ENCODE peak calls at places on chromosome 2, in ten cellular contexts. P is stimulated activated CD4-positive, alpha-beta T cell treated with anti-CD3 and anti-CD28 coated beads, Interleukin-15, amount 100 ng/mL, for 1 hour; O is naive B cell; X is left ventricle myocardium superior; M is NCI-H510A; J is GDM1; T is T-cell; R is naive thymus-derived CD8-positive, alpha-beta T cell; I is endothelial cell; S is germinal center. K is an unnamed sample.

GRCh38 chr2:147294825-147295392 is 549.9 kb upstream of the ACVR2A start:
- DNase-seq in P (no peak), O (no peak), X (no peak), M (no peak), J (no peak), T (no peak), R (no peak), I (no peak), S (no peak), K (no peak)

GRCh38 chr2:14182227-14182946 is 450.1 kb upstream of the LRATD1 start:
- DNase-seq in P (no peak), O (no peak), X (no peak), M (no peak), J (no peak), T (no peak), R (no peak), I (no peak), S (no peak), K (no peak)

GRCh38 chr2:144580521-144581153 is 60.7 kb upstream of the ZEB2 start:
- DNase-seq in P (no peak), O (no peak), X (no peak), M (no peak), J (peak; percentile 52), T (no peak), R (no peak), I (no peak), S (peak; percentile 8), K (peak; percentile 84)

GRCh38 chr2:45816273-45816672 is 164.8 kb downstream of the PRKCE start:
- DNase-seq in P (no peak), O (no peak), X (no peak), M (no peak), J (no peak), T (no peak), R (no peak), I (no peak), S (no peak), K (no peak)

GRCh38 chr2:66691199-66691975 is 256.5 kb downstream of the MEIS1 start:
- DNase-seq in P (no peak), O (no peak), X (no peak), M (no peak), J (no peak), T (no peak), R (no peak), I (no peak), S (no peak), K (no peak)

GRCh38 chr2:39689876-39690275 is 24.2 kb downstream of the TMEM178A start:
- DNase-seq in P (no peak), O (no peak), X (no peak), M (no peak), J (no peak), T (no peak), R (no peak), I (no peak), S (no peak), K (no peak)

GRCh38 chr2:75666821-75667344 is 20.3 kb downstream of the MRPL19 start:
- DNase-seq in P (no peak), O (no peak), X (no peak), M (no peak), J (no peak), T (no peak), R (no peak), I (no peak), S (no peak), K (no peak)

GRCh38 chr2:39234754-39235153 is 9.0 kb downstream of the CDKL4 start:
- DNase-seq in P (no peak), O (no peak), X (no peak), M (no peak), J (no peak), T (no peak), R (no peak), I (no peak), S (no peak), K (peak; percentile 36)

GRCh38 chr2:191189112-191189635 is 38.4 kb upstream of the STAT4 start:
- DNase-seq in P (no peak), O (no peak), X (no peak), M (peak; percentile 29), J (no peak), T (no peak), R (no peak), I (no peak), S (no peak), K (no peak)

GRCh38 chr2:160584972-160585494 is 91.4 kb upstream of the RBMS1 start:
- DNase-seq in P (no peak), O (no peak), X (no peak), M (no peak), J (no peak), T (no peak), R (no peak), I (no peak), S (no peak), K (no peak)

GRCh38 chr2:165699931-165700330 is 94.1 kb downstream of the GALNT3 start:
- DNase-seq in P (no peak), O (no peak), X (no peak), M (no peak), J (no peak), T (no peak), R (no peak), I (no peak), S (peak; percentile 8), K (no peak)

GRCh38 chr2:217837001-217837491 is 165.7 kb downstream of the TNS1 start:
- DNase-seq in P (no peak), O (no peak), X (peak; percentile 93), M (peak; percentile 29), J (no peak), T (no peak), R (no peak), I (no peak), S (no peak), K (peak; percentile 34)

GRCh38 chr2:215535125-215535668 is 99.3 kb upstream of the FN1 start:
- DNase-seq in P (no peak), O (no peak), X (no peak), M (no peak), J (no peak), T (no peak), R (no peak), I (no peak), S (no peak), K (no peak)

GRCh38 chr2:230537531-230537976 is 121.6 kb downstream of the SP100 start:
- DNase-seq in P (no peak), O (peak; percentile 26), X (no peak), M (no peak), J (no peak), T (no peak), R (no peak), I (no peak), S (no peak), K (no peak)

GRCh38 chr2:75587954-75588587 is 27.3 kb upstream of the EVA1A start:
- DNase-seq in P (no peak), O (no peak), X (no peak), M (peak; percentile 28), J (no peak), T (no peak), R (no peak), I (no peak), S (no peak), K (no peak)

GRCh38 chr2:190947711-190948251 is 66.2 kb downstream of the STAT1 start:
- DNase-seq in P (no peak), O (peak; percentile 45), X (no peak), M (peak; percentile 9), J (peak; percentile 12), T (no peak), R (no peak), I (no peak), S (no peak), K (peak; percentile 28)

GRCh38 chr2:64157792-64158191 is 13.6 kb upstream of the PELI1 start:
- DNase-seq in P (no peak), O (no peak), X (no peak), M (no peak), J (no peak), T (no peak), R (no peak), I (no peak), S (no peak), K (no peak)

GRCh38 chr2:55163258-55163657 is 68.8 kb downstream of the CLHC1 start:
- DNase-seq in P (no peak), O (no peak), X (no peak), M (no peak), J (no peak), T (no peak), R (no peak), I (no peak), S (no peak), K (no peak)

GRCh38 chr2:15107137-15107536 is 454.0 kb downstream of the NBAS start:
- DNase-seq in P (no peak), O (no peak), X (peak; percentile 32), M (no peak), J (no peak), T (no peak), R (no peak), I (no peak), S (no peak), K (no peak)

GRCh38 chr2:179336782-179337534 is 72.3 kb upstream of the SESTD1 start:
- DNase-seq in P (no peak), O (no peak), X (no peak), M (no peak), J (no peak), T (no peak), R (no peak), I (no peak), S (no peak), K (no peak)

GRCh38 chr2:226684563-226684959 is 115.1 kb downstream of the IRS1 start:
- DNase-seq in P (no peak), O (no peak), X (no peak), M (no peak), J (no peak), T (no peak), R (no peak), I (no peak), S (no peak), K (no peak)

GRCh38 chr2:86194751-86195054 is 559 bp downstream of the IMMT start:
- DNase-seq in P (no peak), O (no peak), X (no peak), M (no peak), J (no peak), T (no peak), R (no peak), I (no peak), S (no peak), K (no peak)

GRCh38 chr2:226703501-226703900 is 96.1 kb downstream of the IRS1 start:
- DNase-seq in P (no peak), O (no peak), X (no peak), M (no peak), J (no peak), T (no peak), R (no peak), I (no peak), S (no peak), K (no peak)